ENCODE peak calls at places on chromosome 7, in six cellular contexts. F is HFFc6; E is stimulated activated effector memory CD8-positive, alpha-beta T cell treated with anti-CD3 and anti-CD28 coated beads, Interleukin-12 subunit alpha, Interleukin-12 subunit beta, amount 100 ng/mL, for 72 hours; A is right cardiac atrium; Z is SW480; G is RCC 7860. H is an unnamed sample.

GRCh38 chr7:105502173-105502572 is 19.9 kb downstream of the PUS7 start:
- DNase-seq in F (no peak), E (no peak), Z (no peak), G (no peak), A (no peak), H (no peak)

GRCh38 chr7:144834516-144835165 is 1.2 kb downstream of the TPK1 start:
- DNase-seq in Z (no peak), E (peak; percentile 70), A (peak; percentile 41), F (no peak), G (peak; percentile 37), H (no peak)

GRCh38 chr7:50679218-50680007 is 103.3 kb downstream of the GRB10 start:
- DNase-seq in Z (peak; percentile 82), G (peak; percentile 53), A (no peak), F (peak; percentile 41), E (no peak), H (no peak)

GRCh38 chr7:3068568-3068967 is 24.9 kb upstream of the CARD11 start:
- DNase-seq in Z (peak; percentile 35), F (no peak), G (no peak), A (no peak), E (no peak), H (no peak)

GRCh38 chr7:86664486-86664885 is 20.8 kb downstream of the GRM3 start:
- DNase-seq in E (no peak), G (no peak), A (no peak), F (no peak), Z (no peak), H (no peak)

GRCh38 chr7:130379551-130380120 is 658 bp upstream of the CPA1 start:
- DNase-seq in A (no peak), Z (no peak), G (no peak), F (no peak), E (no peak), H (no peak)

GRCh38 chr7:23712368-23713284 is 2.6 kb downstream of the STK31 start:
- DNase-seq in Z (peak; percentile 66), G (peak; percentile 63), A (no peak), E (no peak), F (peak; percentile 70), H (peak; percentile 29)

GRCh38 chr7:105219771-105220160 is 169.0 kb downstream of the SRPK2 start:
- DNase-seq in A (no peak), F (peak; percentile 64), G (peak; percentile 74), E (no peak), Z (no peak), H (peak; percentile 17)

GRCh38 chr7:95126053-95126709 is 198.2 kb downstream of the PON1 start:
- DNase-seq in F (no peak), Z (no peak), A (no peak), E (no peak), G (no peak), H (no peak)

GRCh38 chr7:108455833-108456677 is at the start of gene NRCAM:
- DNase-seq in Z (peak; percentile 51), G (no peak), A (peak; percentile 60), E (peak; percentile 60), F (no peak), H (no peak)

GRCh38 chr7:73487486-73487885 is 34.6 kb downstream of the BAZ1B start:
- DNase-seq in E (no peak), F (no peak), G (no peak), A (no peak), Z (no peak), H (no peak)

GRCh38 chr7:29281782-29282541 is 87.4 kb downstream of the CHN2 start:
- DNase-seq in F (peak; percentile 4), E (no peak), G (no peak), Z (no peak), A (no peak), H (no peak)

GRCh38 chr7:102944241-102944640 is 31.4 kb downstream of the LRRC17 start:
- DNase-seq in Z (no peak), E (no peak), F (no peak), G (no peak), A (no peak), H (no peak)

GRCh38 chr7:38502848-38503247 is 128.3 kb downstream of the AMPH start:
- DNase-seq in F (no peak), E (no peak), Z (no peak), G (no peak), A (no peak), H (no peak)

GRCh38 chr7:106573125-106573663 is 87.8 kb downstream of the CCDC71L start:
- DNase-seq in Z (no peak), G (no peak), F (no peak), E (no peak), A (no peak), H (no peak)

GRCh38 chr7:2944729-2945128 is 98.9 kb downstream of the CARD11 start:
- DNase-seq in F (no peak), E (no peak), G (no peak), Z (no peak), A (no peak), H (no peak)

GRCh38 chr7:45196374-45196773 is 38.8 kb downstream of the RAMP3 start:
- DNase-seq in F (no peak), Z (no peak), A (no peak), G (no peak), E (peak; percentile 73), H (no peak)

GRCh38 chr7:153388611-153389010 is 629.1 kb downstream of the ACTR3B start:
- DNase-seq in E (no peak), A (no peak), F (no peak), G (no peak), Z (no peak), H (no peak)

GRCh38 chr7:25847331-25848070 is 304.5 kb upstream of the NFE2L3 start:
- DNase-seq in A (peak; percentile 51), E (no peak), Z (no peak), G (peak; percentile 85), F (peak; percentile 19), H (no peak)

GRCh38 chr7:135736586-135737305 is 8.8 kb upstream of the SLC13A4 start:
- DNase-seq in A (no peak), F (no peak), Z (no peak), G (no peak), E (no peak), H (no peak)

GRCh38 chr7:151024435-151025056 is at the start of gene ATG9B:
- DNase-seq in A (no peak), Z (peak; percentile 30), E (no peak), F (no peak), G (no peak), H (no peak)

GRCh38 chr7:31126976-31127375 is 74.9 kb downstream of the ADCYAP1R1 start:
- DNase-seq in Z (no peak), E (no peak), G (no peak), A (no peak), F (peak; percentile 33), H (no peak)

H was measured in AG04449.